ENCODE peak calls at places on chromosome 13, in six cellular contexts. D is IMR-90, F is K562, K is A549, P is HepG2, U is GM12878. B is an unnamed sample.

GRCh38 chr13:39766464-39767167 is 111.2 kb downstream of the COG6 start:
- DNase-seq in U (no peak), D (no peak), F (no peak), P (no peak), K (no peak), B (no peak)

GRCh38 chr13:97116754-97117153 is 105.4 kb upstream of the MBNL2 start:
- DNase-seq in F (no peak), K (no peak), D (peak), U (no peak), P (no peak), B (no peak)

GRCh38 chr13:108915634-108916497 is 286.5 kb downstream of the MYO16 start:
- DNase-seq in U (peak), P (peak), D (peak), F (peak), K (peak), B (peak)

GRCh38 chr13:76016799-76017198 is 380.7 kb downstream of the LMO7 start:
- DNase-seq in U (no peak), F (peak), P (peak), K (peak), D (peak), B (peak)

GRCh38 chr13:59521549-59521948 is 642.2 kb downstream of the DIAPH3 start:
- DNase-seq in K (no peak), U (no peak), F (no peak), D (no peak), P (no peak), B (no peak)

GRCh38 chr13:94549241-94550029 is 46.5 kb downstream of the TGDS start:
- DNase-seq in U (peak), K (peak), D (peak), F (peak), P (peak), B (peak)

GRCh38 chr13:27120811-27121210 is 50.8 kb downstream of the USP12 start:
- DNase-seq in U (no peak), D (peak), P (no peak), K (no peak), F (no peak), B (no peak)

GRCh38 chr13:53242015-53242414 is 213.4 kb downstream of the OLFM4 start:
- DNase-seq in P (no peak), D (no peak), K (no peak), U (no peak), F (no peak), B (no peak)

GRCh38 chr13:40341086-40341471 is 325.4 kb downstream of the FOXO1 start:
- DNase-seq in U (no peak), F (no peak), P (no peak), D (no peak), K (no peak), B (no peak)

GRCh38 chr13:77417897-77418296 is 91.0 kb upstream of the MYCBP2 start:
- DNase-seq in P (no peak), U (no peak), D (no peak), K (no peak), F (no peak), B (no peak)

GRCh38 chr13:111658150-111659100 is 338.0 kb downstream of the TEX29 start:
- DNase-seq in P (no peak), U (no peak), D (no peak), K (no peak), F (no peak), B (no peak)

GRCh38 chr13:67094952-67095351 is 135.2 kb downstream of the PCDH9 start:
- DNase-seq in P (no peak), K (no peak), F (no peak), D (peak), U (no peak), B (no peak)

GRCh38 chr13:59734393-59734792 is 429.3 kb downstream of the DIAPH3 start:
- DNase-seq in K (no peak), P (no peak), F (peak), D (no peak), U (peak), B (no peak)

GRCh38 chr13:37618554-37618953 is 20.0 kb upstream of the POSTN start:
- DNase-seq in P (no peak), D (peak), F (no peak), K (no peak), U (no peak), B (no peak)

GRCh38 chr13:63184693-63185092 is 1769.0 kb upstream of the PCDH20 start:
- DNase-seq in F (no peak), P (peak), D (peak), K (peak), U (no peak), B (no peak)

GRCh38 chr13:81406022-81406421 is 1065.1 kb upstream of the SPRY2 start:
- DNase-seq in P (no peak), F (no peak), D (no peak), K (no peak), U (no peak), B (no peak)

GRCh38 chr13:102680842-102681725 is 13.8 kb downstream of the METTL21C start:
- DNase-seq in U (no peak), F (no peak), P (no peak), K (no peak), D (peak), B (no peak)

GRCh38 chr13:41974262-41974900 is 13.5 kb upstream of the VWA8 start:
- DNase-seq in D (no peak), K (no peak), U (no peak), P (peak), F (no peak), B (no peak)

GRCh38 chr13:53873558-53873957 is 844.9 kb downstream of the OLFM4 start:
- DNase-seq in U (no peak), D (no peak), P (no peak), K (no peak), F (no peak), B (no peak)

GRCh38 chr13:93151277-93151676 is 75.3 kb upstream of the GPC6 start:
- DNase-seq in U (no peak), D (peak), F (no peak), K (no peak), P (no peak), B (no peak)

GRCh38 chr13:61777902-61778301 is 362.3 kb upstream of the PCDH20 start:
- DNase-seq in U (no peak), D (no peak), K (no peak), P (no peak), F (no peak), B (no peak)

GRCh38 chr13:51682691-51683090 is 98.4 kb downstream of the WDFY2 start:
- DNase-seq in K (no peak), U (no peak), D (peak), P (no peak), F (no peak), B (no peak)

GRCh38 chr13:111491659-111492058 is 171.2 kb downstream of the TEX29 start:
- DNase-seq in D (no peak), K (no peak), F (no peak), U (no peak), P (no peak), B (no peak)

GRCh38 chr13:50521750-50522149 is 321.7 kb downstream of the DLEU7 start:
- DNase-seq in P (peak), F (no peak), K (no peak), D (peak), U (no peak), B (peak)

GRCh38 chr13:99987180-99988047 is 5.8 kb downstream of the ZIC2 start:
- DNase-seq in D (no peak), U (no peak), K (no peak), F (no peak), P (no peak), B (no peak)
- TF ChIP-seq BHLHE40 in D (no peak), U (no peak), K (no peak), F (no peak), P (no peak), B (no peak)

GRCh38 chr13:43475135-43475534 is 311.6 kb downstream of the ENOX1 start:
- DNase-seq in U (no peak), F (no peak), D (no peak), K (no peak), P (no peak), B (no peak)

GRCh38 chr13:43472980-43473379 is 313.8 kb downstream of the ENOX1 start:
- DNase-seq in D (no peak), P (no peak), U (no peak), F (no peak), K (no peak), B (no peak)

GRCh38 chr13:43472344-43472743 is 314.4 kb downstream of the ENOX1 start:
- DNase-seq in K (no peak), F (no peak), U (no peak), D (no peak), P (no peak), B (no peak)

GRCh38 chr13:43470610-43471009 is 316.2 kb downstream of the ENOX1 start:
- DNase-seq in U (no peak), P (no peak), F (no peak), K (no peak), D (peak), B (no peak)

GRCh38 chr13:43473437-43473836 is 313.3 kb downstream of the ENOX1 start:
- DNase-seq in D (no peak), P (no peak), F (peak), U (no peak), K (no peak), B (no peak)
- TF ChIP-seq BHLHE40 in D (no peak), P (no peak), F (no peak), U (no peak), K (no peak), B (no peak)

DNA sequence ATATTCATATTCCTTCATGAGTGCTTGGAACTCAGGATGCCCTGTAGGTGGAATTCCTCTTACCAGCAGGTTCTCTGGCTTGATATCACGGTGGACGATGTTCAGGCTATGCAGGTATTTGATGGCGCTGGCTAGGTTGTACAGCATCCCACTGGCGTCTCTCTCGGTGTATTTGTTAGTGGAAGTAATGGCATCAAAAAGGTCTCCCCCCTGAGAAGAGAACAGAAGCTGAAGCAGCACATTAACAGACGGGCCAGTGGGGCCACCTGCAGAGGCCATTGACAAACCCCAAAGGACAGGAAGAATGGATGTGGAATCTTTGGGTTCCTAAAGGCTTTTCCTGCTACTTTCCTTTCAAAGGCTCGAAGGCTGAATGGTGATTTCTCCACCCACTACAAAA is 308.5 kb downstream of the DCLK1 start:
- DNase-seq in K (no peak), F (no peak), D (no peak), P (no peak), U (no peak), B (no peak)
- TF ChIP-seq BHLHE40 in K (no peak), F (no peak), D (no peak), P (no peak), U (no peak), B (no peak)

GRCh38 chr13:113785051-113786010 is 26.3 kb downstream of the TMEM255B start:
- DNase-seq in F (no peak), K (no peak), D (peak), P (no peak), U (no peak), B (no peak)
- TF ChIP-seq BHLHE40 in F (no peak), K (no peak), D (no peak), P (no peak), U (no peak), B (no peak)

GRCh38 chr13:21326155-21327030 is 132.7 kb downstream of the ZDHHC20 start:
- DNase-seq in P (no peak), U (no peak), K (no peak), D (peak), F (no peak), B (no peak)
- TF ChIP-seq BHLHE40 in P (no peak), U (no peak), K (no peak), D (peak), F (no peak), B (no peak)

GRCh38 chr13:73224708-73225107 is 165.9 kb downstream of the KLF5 start:
- DNase-seq in P (no peak), D (peak), K (no peak), U (no peak), F (no peak), B (no peak)
- TF ChIP-seq BHLHE40 in P (no peak), D (no peak), K (no peak), U (no peak), F (no peak), B (no peak)

GRCh38 chr13:30971575-30971974 is 39.1 kb downstream of the TEX26 start:
- DNase-seq in F (no peak), K (no peak), U (no peak), D (peak), P (no peak), B (no peak)
- TF ChIP-seq BHLHE40 in F (no peak), K (no peak), U (no peak), D (no peak), P (no peak), B (no peak)

DNA sequence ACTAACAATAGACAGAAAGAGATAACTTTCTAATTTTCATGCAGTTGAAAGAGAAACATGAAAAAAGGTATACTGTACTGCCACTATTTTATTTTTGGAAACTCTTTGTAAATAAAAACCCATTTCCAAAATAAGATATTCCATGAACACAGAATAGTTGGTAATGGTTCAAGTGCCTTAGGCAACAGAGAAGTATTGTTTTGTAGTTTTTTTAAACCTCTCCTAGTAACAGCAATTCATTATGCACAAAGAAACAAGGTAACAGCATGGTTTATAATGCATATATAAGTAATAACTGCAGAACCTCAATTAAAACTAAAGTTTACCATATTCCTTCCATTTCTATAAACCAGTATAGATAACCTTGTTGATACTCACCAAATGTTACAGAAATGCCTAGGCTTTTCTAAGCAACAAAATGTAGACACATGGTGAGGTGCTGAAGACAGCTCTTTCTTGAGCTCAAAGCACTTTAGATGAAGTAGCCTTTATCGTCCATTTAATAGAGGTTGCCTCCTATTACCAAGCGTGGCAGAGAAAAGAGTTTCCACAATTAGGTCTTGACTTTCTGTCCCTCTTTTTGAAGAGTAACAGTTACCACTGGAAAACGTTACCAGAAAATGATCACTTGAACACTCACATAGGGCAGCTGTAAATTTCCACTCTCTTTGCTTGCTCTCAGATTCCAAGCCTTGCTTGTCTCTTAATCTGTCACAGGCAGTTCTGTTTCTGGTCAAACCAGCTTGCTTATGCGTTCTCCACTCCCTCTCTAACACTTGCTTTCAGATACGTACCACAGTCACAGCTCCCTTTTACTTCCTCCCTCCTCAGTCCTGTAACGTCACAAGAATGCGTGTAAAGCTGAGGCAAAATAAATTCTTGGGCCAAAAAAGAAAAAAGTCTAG is 42.9 kb downstream of the CAB39L start:
- DNase-seq in D (peak), F (peak), K (no peak), P (no peak), U (no peak), B (no peak)
- TF ChIP-seq BHLHE40 in D (no peak), F (no peak), K (no peak), P (no peak), U (no peak), B (no peak)

GRCh38 chr13:45282994-45283393 is 58.0 kb downstream of the TPT1 start:
- DNase-seq in U (no peak), D (no peak), P (no peak), F (no peak), K (no peak), B (no peak)

GRCh38 chr13:45276887-45277286 is 64.1 kb downstream of the TPT1 start:
- DNase-seq in U (no peak), F (no peak), P (no peak), D (no peak), K (no peak), B (no peak)

GRCh38 chr13:45280751-45281634 is 60.0 kb downstream of the TPT1 start:
- DNase-seq in U (no peak), P (peak), K (peak), F (peak), D (peak), B (peak)

DNA sequence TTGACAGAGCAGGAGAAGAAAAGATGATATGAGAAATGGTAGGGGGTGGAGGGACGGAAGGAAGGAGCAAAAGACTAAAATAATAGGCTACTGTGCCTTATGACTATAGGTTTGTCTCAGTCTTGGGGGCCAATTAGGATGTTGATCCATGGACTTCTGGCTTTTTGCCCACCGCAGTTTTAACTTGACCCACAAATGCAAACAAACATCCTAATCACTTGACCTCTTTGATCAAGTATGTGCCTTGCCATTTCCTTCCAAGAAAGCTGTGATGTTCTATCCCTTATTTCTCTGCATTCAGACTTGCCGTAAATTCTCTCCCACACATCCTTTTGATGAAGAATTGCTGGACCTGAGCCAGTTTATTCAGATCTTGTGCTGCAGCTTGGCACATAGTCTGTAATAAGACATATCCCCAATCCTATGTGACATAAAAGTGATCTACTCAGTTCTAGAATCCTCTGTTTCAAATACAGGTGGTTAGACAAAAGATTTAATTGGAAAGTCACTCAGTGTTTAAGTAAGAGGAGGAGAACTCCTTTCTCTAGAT is 62.8 kb downstream of the TPT1 start:
- DNase-seq in U (no peak), P (no peak), K (no peak), D (no peak), F (no peak), B (no peak)
- TF ChIP-seq BHLHE40 in U (no peak), P (no peak), K (no peak), D (no peak), F (no peak), B (no peak)

DNA sequence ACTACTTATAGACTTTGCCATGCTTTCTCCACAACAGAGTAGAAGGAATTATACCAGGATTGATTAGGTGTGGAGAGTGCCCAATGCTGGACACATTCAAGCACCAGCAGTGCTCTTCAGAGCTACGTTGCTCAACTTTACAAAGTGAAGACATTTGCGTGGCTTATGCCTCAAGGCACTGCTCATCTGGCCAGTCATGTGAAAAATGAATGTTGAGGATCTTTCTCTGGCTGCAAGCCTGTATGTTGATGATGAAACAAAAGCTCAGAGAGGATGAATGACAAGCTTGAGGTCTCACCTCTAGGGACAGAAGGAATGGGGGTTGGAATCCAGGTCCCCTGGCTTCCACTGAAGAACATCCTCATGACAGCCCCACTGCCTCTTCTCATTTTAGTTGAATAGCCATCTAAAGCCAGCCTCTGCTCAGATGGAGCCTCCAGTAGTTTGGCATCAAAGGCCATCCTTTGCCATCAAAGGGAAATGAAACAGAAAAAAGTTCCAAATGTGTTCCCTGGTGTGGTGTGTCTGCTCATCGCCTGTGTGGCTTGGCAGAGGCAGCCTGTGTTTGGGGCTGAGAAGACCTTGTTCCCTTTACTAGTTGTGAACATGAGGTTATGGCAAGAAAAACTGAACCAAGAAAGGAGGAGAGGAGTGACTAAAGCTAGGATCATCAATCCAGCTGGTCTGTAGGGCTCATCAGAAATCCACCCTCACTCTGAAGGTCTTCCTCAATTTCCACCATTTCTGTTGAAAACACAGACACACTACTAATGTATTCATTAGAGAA is 114.0 kb upstream of the KL start:
- DNase-seq in K (no peak), U (no peak), D (no peak), P (no peak), F (no peak), B (no peak)
- TF ChIP-seq BHLHE40 in K (no peak), U (no peak), D (no peak), P (no peak), F (no peak), B (no peak)

B was measured in HEK293T.